ENCODE peak calls at places on chromosomes 2 and 18, in nine cellular contexts. O is astrocyte of the spinal cord; Y is HCT116; T is CD4-positive, alpha-beta T cell; I is AG04450; V is transverse colon; L is cardiac muscle cell; D is progenitor cell of endocrine pancreas; B is HFF-Myc. E is an unnamed sample.

GRCh38 chr2:14750433-14750832 is 117.9 kb downstream of the LRATD1 start:
- DNase-seq in O (no peak), Y (no peak), T (no peak), I (no peak), V (no peak), L (no peak), D (no peak), B (no peak), E (no peak)

GRCh38 chr2:164903214-164903613 is 52.1 kb downstream of the SLC38A11 start:
- DNase-seq in O (peak), Y (no peak), T (no peak), I (peak), V (no peak), L (peak), D (no peak), B (no peak), E (no peak)

GRCh38 chr2:220949476-220949875 is 622.6 kb downstream of the EPHA4 start:
- DNase-seq in O (no peak), Y (no peak), T (no peak), I (no peak), V (no peak), L (no peak), D (no peak), B (no peak), E (no peak)

GRCh38 chr18:58793361-58793760 is 71.3 kb upstream of the ZNF532 start:
- DNase-seq in O (peak), Y (no peak), T (no peak), I (peak), V (no peak), L (peak), D (no peak), B (peak), E (no peak)

GRCh38 chr2:25700221-25700660 is 26.9 kb upstream of the DTNB start:
- DNase-seq in O (peak), Y (peak), T (peak), I (no peak), V (no peak), L (peak), D (no peak), B (no peak), E (peak)

GRCh38 chr2:108288534-108289106 is at the start of gene SULT1C2:
- DNase-seq in O (peak), Y (peak), T (no peak), I (no peak), V (no peak), L (no peak), D (peak), B (no peak), E (peak)

GRCh38 chr18:59861009-59861408 is 38.8 kb upstream of the PMAIP1 start:
- DNase-seq in O (no peak), Y (no peak), T (no peak), I (no peak), V (no peak), L (peak), D (no peak), B (no peak), E (no peak)

GRCh38 chr2:42879913-42880737 is 87.7 kb upstream of the HAAO start:
- DNase-seq in O (no peak), Y (no peak), T (no peak), I (no peak), V (no peak), L (peak), D (no peak), B (no peak), E (no peak)

GRCh38 chr2:112942654-112943002 is 31.7 kb downstream of the IL37 start:
- DNase-seq in O (peak), Y (no peak), T (no peak), I (no peak), V (no peak), L (no peak), D (no peak), B (no peak), E (no peak)

GRCh38 chr2:14776216-14776615 is 143.7 kb downstream of the LRATD1 start:
- DNase-seq in O (no peak), Y (no peak), T (no peak), I (no peak), V (no peak), L (no peak), D (no peak), B (no peak), E (no peak)

GRCh38 chr2:143577489-143577888 is 448.3 kb downstream of the ARHGAP15 start:
- DNase-seq in O (no peak), Y (no peak), T (no peak), I (no peak), V (no peak), L (no peak), D (no peak), B (no peak), E (no peak)

GRCh38 chr2:75462714-75463113 is 98.0 kb downstream of the EVA1A start:
- DNase-seq in O (no peak), Y (no peak), T (no peak), I (no peak), V (no peak), L (no peak), D (no peak), B (no peak), E (no peak)

GRCh38 chr2:128628206-128628605 is 309.5 kb upstream of the HS6ST1 start:
- DNase-seq in O (no peak), Y (no peak), T (no peak), I (no peak), V (no peak), L (no peak), D (no peak), B (no peak), E (no peak)

GRCh38 chr18:78402440-78402839 is 577.2 kb upstream of the SALL3 start:
- DNase-seq in O (no peak), Y (no peak), T (no peak), I (no peak), V (no peak), L (no peak), D (no peak), B (no peak), E (no peak)

GRCh38 chr18:34031810-34032209 is 192.9 kb downstream of the NOL4 start:
- DNase-seq in O (no peak), Y (no peak), T (no peak), I (no peak), V (no peak), L (no peak), D (no peak), B (no peak), E (no peak)

GRCh38 chr2:148020358-148021058 is at the start of gene ORC4:
- DNase-seq in O (peak), Y (peak), T (peak), I (peak), V (peak), L (peak), D (peak), B (peak), E (peak)
- TF ChIP-seq CTCF in O (peak), Y (peak), T (no peak), I (peak), V (peak), L (peak), D (peak), B (peak), E (peak)

GRCh38 chr2:29236074-29236473 is 120.9 kb downstream of the CLIP4 start:
- DNase-seq in O (no peak), Y (no peak), T (no peak), I (no peak), V (no peak), L (no peak), D (no peak), B (no peak), E (no peak)

GRCh38 chr2:29241341-29241740 is 126.1 kb downstream of the CLIP4 start:
- DNase-seq in O (no peak), Y (no peak), T (no peak), I (no peak), V (no peak), L (no peak), D (no peak), B (no peak), E (no peak)

GRCh38 chr2:29239209-29239960 is 124.2 kb downstream of the CLIP4 start:
- DNase-seq in O (no peak), Y (no peak), T (no peak), I (no peak), V (no peak), L (no peak), D (no peak), B (no peak), E (no peak)

GRCh38 chr2:29235411-29235810 is 120.2 kb downstream of the CLIP4 start:
- DNase-seq in O (no peak), Y (no peak), T (no peak), I (no peak), V (no peak), L (no peak), D (no peak), B (no peak), E (no peak)

GRCh38 chr2:29238497-29238896 is 123.3 kb downstream of the CLIP4 start:
- DNase-seq in O (no peak), Y (peak), T (no peak), I (no peak), V (no peak), L (peak), D (no peak), B (no peak), E (no peak)
- TF ChIP-seq CTCF in O (peak), Y (peak), T (no peak), I (peak), V (peak), L (peak), D (peak), B (peak), E (peak)

DNA sequence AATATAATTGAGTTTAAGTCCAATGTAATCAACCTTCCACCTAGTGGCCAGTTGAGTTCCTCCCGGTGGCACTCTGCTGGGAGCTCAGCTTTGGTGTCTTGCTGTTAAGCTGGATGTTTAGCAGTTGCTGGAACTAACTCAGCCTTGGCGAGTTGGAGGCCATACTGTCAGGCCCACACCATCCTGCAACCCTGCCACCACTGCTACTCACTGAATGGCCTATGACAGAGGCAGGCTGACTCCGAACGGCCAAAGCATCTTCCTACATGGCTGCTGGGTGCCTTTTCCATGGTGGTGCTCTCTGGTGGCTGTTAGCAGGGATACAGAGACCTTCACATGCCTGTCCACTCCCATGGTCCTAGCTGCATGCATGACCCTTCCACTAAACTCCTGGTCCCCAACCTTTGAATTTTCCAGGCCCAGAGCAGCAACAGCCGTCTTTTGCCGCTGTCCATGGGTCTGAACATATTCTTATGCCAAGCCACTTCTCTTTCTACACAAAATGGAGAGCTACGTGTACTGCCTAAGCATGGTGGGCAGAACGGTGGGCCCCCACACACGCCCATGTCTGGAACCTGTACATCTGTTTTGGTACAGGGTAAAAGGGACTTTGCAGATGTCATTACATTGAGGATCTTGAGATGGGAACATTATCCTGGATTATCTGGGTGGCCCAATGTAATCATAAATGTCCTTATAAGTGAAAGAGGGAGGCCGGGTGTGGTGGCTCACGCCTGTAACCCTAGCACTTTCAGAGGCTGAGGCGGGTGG is 15.0 kb upstream of the TRAF3IP1 start:
- DNase-seq in O (no peak), Y (no peak), T (no peak), I (no peak), V (no peak), L (no peak), D (no peak), B (no peak), E (no peak)
- TF ChIP-seq CTCF in O (peak), Y (peak), T (no peak), I (peak), V (peak), L (peak), D (peak), B (peak), E (peak)

GRCh38 chr18:8706981-8707940 is 1.9 kb downstream of the MTCL1 start:
- DNase-seq in O (peak), Y (no peak), T (no peak), I (no peak), V (no peak), L (peak), D (peak), B (peak), E (peak)
- TF ChIP-seq CTCF in O (peak), Y (peak), T (peak), I (peak), V (peak), L (peak), D (peak), B (peak), E (peak)

GRCh38 chr18:39801010-39801409 is 2154.0 kb upstream of the PIK3C3 start:
- DNase-seq in O (no peak), Y (no peak), T (no peak), I (no peak), V (no peak), L (no peak), D (no peak), B (no peak), E (no peak)

GRCh38 chr18:39799010-39799409 is 2156.0 kb upstream of the PIK3C3 start:
- DNase-seq in O (peak), Y (no peak), T (no peak), I (no peak), V (peak), L (peak), D (no peak), B (no peak), E (no peak)

GRCh38 chr18:39796413-39796812 is 2158.6 kb upstream of the PIK3C3 start:
- DNase-seq in O (no peak), Y (no peak), T (no peak), I (no peak), V (no peak), L (no peak), D (no peak), B (no peak), E (no peak)

GRCh38 chr18:39795350-39795749 is 2159.7 kb upstream of the PIK3C3 start:
- DNase-seq in O (no peak), Y (no peak), T (no peak), I (no peak), V (no peak), L (no peak), D (no peak), B (no peak), E (no peak)
- TF ChIP-seq CTCF in O (peak), Y (no peak), T (no peak), I (no peak), V (no peak), L (peak), D (no peak), B (peak), E (no peak)

GRCh38 chr2:170892391-170892951 is 36.6 kb upstream of the GORASP2 start:
- DNase-seq in O (no peak), Y (no peak), T (no peak), I (no peak), V (no peak), L (no peak), D (no peak), B (no peak), E (no peak)
- TF ChIP-seq CTCF in O (no peak), Y (no peak), T (no peak), I (no peak), V (no peak), L (no peak), D (no peak), B (no peak), E (no peak)

GRCh38 chr2:230942920-230943896 is 18.2 kb upstream of the GPR55 start:
- DNase-seq in O (peak), Y (no peak), T (no peak), I (no peak), V (peak), L (peak), D (no peak), B (no peak), E (no peak)

GRCh38 chr2:230944123-230944653 is 19.1 kb upstream of the GPR55 start:
- DNase-seq in O (no peak), Y (no peak), T (no peak), I (no peak), V (no peak), L (no peak), D (no peak), B (no peak), E (no peak)

GRCh38 chr2:230940476-230940815 is 15.4 kb upstream of the GPR55 start:
- DNase-seq in O (no peak), Y (no peak), T (no peak), I (no peak), V (no peak), L (no peak), D (no peak), B (no peak), E (no peak)

GRCh38 chr2:230941202-230942180 is 16.4 kb upstream of the GPR55 start:
- DNase-seq in O (no peak), Y (no peak), T (no peak), I (no peak), V (no peak), L (no peak), D (no peak), B (no peak), E (no peak)

GRCh38 chr2:230942371-230942770 is 17.3 kb upstream of the GPR55 start:
- DNase-seq in O (no peak), Y (no peak), T (no peak), I (no peak), V (no peak), L (no peak), D (no peak), B (no peak), E (no peak)
- TF ChIP-seq CTCF in O (no peak), Y (no peak), T (no peak), I (no peak), V (no peak), L (no peak), D (no peak), B (no peak), E (no peak)